ENCODE peak calls at places on chromosomes 5 and 9, in four cellular contexts. Y, Z, X and W are unnamed samples.

GRCh38 chr5:177520906-177521513 is 4.2 kb upstream of the DDX41 start:
- DNase-seq in Y (no peak), X (peak), Z (no peak), W (no peak)

GRCh38 chr9:132833451-132834130 is 44.5 kb downstream of the AK8 start:
- DNase-seq in Z (no peak), Y (no peak), X (no peak), W (no peak)

GRCh38 chr9:74499111-74499601 is 2.0 kb downstream of the RORB start:
- DNase-seq in X (peak), Z (no peak), Y (peak), W (no peak)

GRCh38 chr5:151216781-151217180 is 7.1 kb downstream of the CCDC69 start:
- DNase-seq in Z (no peak), X (no peak), Y (no peak), W (no peak)

GRCh38 chr5:77396017-77396416 is 96.1 kb downstream of the WDR41 start:
- DNase-seq in Z (no peak), X (no peak), Y (no peak), W (no peak)

GRCh38 chr9:127534931-127535330 is 77.1 kb upstream of the STXBP1 start:
- DNase-seq in Y (no peak), X (no peak), Z (no peak), W (no peak)

GRCh38 chr5:82356808-82357671 is 78.9 kb upstream of the RPS23 start:
- DNase-seq in Y (peak), Z (no peak), X (peak), W (peak)

GRCh38 chr9:71725590-71726338 is 42.5 kb downstream of the CEMIP2 start:
- DNase-seq in Y (no peak), X (no peak), Z (no peak), W (peak)

GRCh38 chr5:91438871-91439270 is 55.8 kb upstream of the ARRDC3 start:
- DNase-seq in X (no peak), Z (no peak), Y (no peak), W (no peak)

GRCh38 chr5:5494489-5495402 is 72.3 kb downstream of the ICE1 start:
- DNase-seq in X (peak), Y (peak), Z (peak), W (peak)

GRCh38 chr9:133499130-133499891 is 20.4 kb upstream of the SLC2A6 start:
- DNase-seq in Y (no peak), Z (no peak), X (peak), W (no peak)

GRCh38 chr9:10008101-10008799 is 604.6 kb downstream of the PTPRD start:
- DNase-seq in Y (no peak), X (no peak), Z (no peak), W (no peak)

GRCh38 chr9:70883056-70883455 is 238.4 kb downstream of the TRPM3 start:
- DNase-seq in Z (no peak), Y (no peak), X (no peak), W (peak)

GRCh38 chr9:134709512-134710270 is 68.1 kb downstream of the COL5A1 start:
- DNase-seq in X (peak), Z (no peak), Y (no peak), W (peak)